ENCODE peak calls at places on chromosomes 4 and X, in seven cellular contexts. One of them, this sample, is unnamed.

GRCh38 chr4:141432000-141432712 is 204.2 kb upstream of the IL15 start:
- DNase-seq in K562: no peak
- DNase-seq in SK-N-SH: no peak
- DNase-seq in GM12878: no peak
- DNase-seq in HepG2: no peak
- DNase-seq in H1: no peak
- DNase-seq in HCT116: no peak
- DNase-seq in this sample: no peak

GRCh38 chr4:75637176-75637575 is 6.8 kb upstream of the CDKL2 start:
- DNase-seq in H1: no peak
- DNase-seq in K562: no peak
- DNase-seq in HepG2: no peak
- DNase-seq in SK-N-SH: no peak
- DNase-seq in GM12878: no peak
- DNase-seq in HCT116: no peak
- DNase-seq in this sample: no peak

GRCh38 chr4:74755486-74755885 is 38.8 kb downstream of the BTC start:
- DNase-seq in SK-N-SH: no peak
- DNase-seq in HepG2: no peak
- DNase-seq in HCT116: no peak
- DNase-seq in H1: no peak
- DNase-seq in GM12878: no peak
- DNase-seq in K562: no peak
- DNase-seq in this sample: no peak

GRCh38 chr4:55399581-55399980 is 3.8 kb downstream of the TMEM165 start:
- DNase-seq in HCT116: no peak
- DNase-seq in SK-N-SH: no peak
- DNase-seq in GM12878: no peak
- DNase-seq in H1: no peak
- DNase-seq in HepG2: no peak
- DNase-seq in K562: no peak
- DNase-seq in this sample: no peak

GRCh38 chr4:48470570-48470969 is 12.6 kb upstream of the SLC10A4 start:
- DNase-seq in GM12878: no peak
- DNase-seq in HepG2: no peak
- DNase-seq in K562: no peak
- DNase-seq in HCT116: no peak
- DNase-seq in H1: no peak
- DNase-seq in SK-N-SH: no peak
- DNase-seq in this sample: no peak

GRCh38 chr4:159297088-159297487 is 194.2 kb downstream of the RAPGEF2 start:
- DNase-seq in HCT116: no peak
- DNase-seq in SK-N-SH: no peak
- DNase-seq in HepG2: no peak
- DNase-seq in K562: no peak
- DNase-seq in GM12878: no peak
- DNase-seq in H1: no peak
- DNase-seq in this sample: no peak

GRCh38 chr4:102439835-102440234 is 61.3 kb upstream of the NFKB1 start:
- DNase-seq in HCT116: no peak
- DNase-seq in HepG2: peak
- DNase-seq in GM12878: no peak
- DNase-seq in K562: no peak
- DNase-seq in H1: no peak
- DNase-seq in SK-N-SH: peak
- DNase-seq in this sample: no peak

GRCh38 chrX:84710611-84711010 is 208.4 kb upstream of the HDX start:
- DNase-seq in H1: no peak
- DNase-seq in GM12878: no peak
- DNase-seq in HepG2: no peak
- DNase-seq in K562: no peak
- DNase-seq in SK-N-SH: no peak
- DNase-seq in HCT116: no peak
- DNase-seq in this sample: no peak

GRCh38 chr4:89397464-89397863 is 89.9 kb upstream of the GPRIN3 start:
- DNase-seq in GM12878: no peak
- DNase-seq in H1: no peak
- DNase-seq in K562: no peak
- DNase-seq in HCT116: no peak
- DNase-seq in SK-N-SH: no peak
- DNase-seq in HepG2: no peak
- DNase-seq in this sample: no peak

GRCh38 chrX:39261446-39262147 is 460.3 kb downstream of the MID1IP1 start:
- DNase-seq in GM12878: no peak
- DNase-seq in HCT116: peak
- DNase-seq in H1: no peak
- DNase-seq in SK-N-SH: peak
- DNase-seq in HepG2: peak
- DNase-seq in K562: peak
- DNase-seq in this sample: peak

GRCh38 chr4:84895283-84895682 is 71.2 kb downstream of the WDFY3 start:
- DNase-seq in HCT116: no peak
- DNase-seq in H1: no peak
- DNase-seq in SK-N-SH: no peak
- DNase-seq in GM12878: no peak
- DNase-seq in K562: no peak
- DNase-seq in HepG2: no peak
- DNase-seq in this sample: no peak

GRCh38 chr4:105828074-105828473 is 67.2 kb upstream of the NPNT start:
- DNase-seq in H1: no peak
- DNase-seq in GM12878: no peak
- DNase-seq in K562: no peak
- DNase-seq in SK-N-SH: no peak
- DNase-seq in HepG2: no peak
- DNase-seq in HCT116: no peak
- DNase-seq in this sample: no peak

GRCh38 chr4:138644322-138644721 is 371.3 kb upstream of the NOCT start:
- DNase-seq in HCT116: no peak
- DNase-seq in SK-N-SH: no peak
- DNase-seq in K562: no peak
- DNase-seq in H1: no peak
- DNase-seq in GM12878: no peak
- DNase-seq in HepG2: no peak
- DNase-seq in this sample: no peak

GRCh38 chr4:7939377-7940108 is at the start of gene AFAP1:
- DNase-seq in SK-N-SH: peak
- DNase-seq in HCT116: peak
- DNase-seq in K562: peak
- DNase-seq in GM12878: no peak
- DNase-seq in HepG2: peak
- DNase-seq in H1: peak
- DNase-seq in this sample: peak

GRCh38 chr4:52950226-52950625 is 88.1 kb downstream of the RASL11B start:
- DNase-seq in SK-N-SH: no peak
- DNase-seq in HepG2: no peak
- DNase-seq in K562: no peak
- DNase-seq in HCT116: no peak
- DNase-seq in GM12878: no peak
- DNase-seq in H1: no peak
- DNase-seq in this sample: no peak

GRCh38 chrX:11239230-11239629 is 54.0 kb upstream of the AMELX start:
- DNase-seq in K562: no peak
- DNase-seq in HepG2: peak
- DNase-seq in GM12878: peak
- DNase-seq in SK-N-SH: peak
- DNase-seq in H1: no peak
- DNase-seq in HCT116: no peak
- DNase-seq in this sample: peak

GRCh38 chrX:51395807-51396728 is 63.4 kb downstream of the NUDT10 start:
- DNase-seq in SK-N-SH: peak
- DNase-seq in GM12878: no peak
- DNase-seq in H1: peak
- DNase-seq in HepG2: no peak
- DNase-seq in HCT116: no peak
- DNase-seq in K562: peak
- DNase-seq in this sample: no peak

GRCh38 chrX:140664939-140665338 is 44.6 kb upstream of the LINC00632 start:
- DNase-seq in GM12878: no peak
- DNase-seq in H1: no peak
- DNase-seq in K562: peak
- DNase-seq in HCT116: no peak
- DNase-seq in SK-N-SH: peak
- DNase-seq in HepG2: peak
- DNase-seq in this sample: no peak

GRCh38 chr4:10926025-10926424 is 241.5 kb upstream of the CLNK start:
- DNase-seq in H1: no peak
- DNase-seq in K562: no peak
- DNase-seq in HCT116: no peak
- DNase-seq in SK-N-SH: no peak
- DNase-seq in GM12878: no peak
- DNase-seq in HepG2: no peak
- DNase-seq in this sample: no peak

GRCh38 chr4:188196134-188196735 is 57.0 kb downstream of the TRIML1 start:
- DNase-seq in GM12878: no peak
- DNase-seq in HepG2: no peak
- DNase-seq in H1: no peak
- DNase-seq in SK-N-SH: peak
- DNase-seq in HCT116: no peak
- DNase-seq in K562: no peak
- DNase-seq in this sample: no peak

GRCh38 chrX:63679432-63679831 is 105.6 kb downstream of the ARHGEF9 start:
- DNase-seq in H1: no peak
- DNase-seq in HCT116: no peak
- DNase-seq in HepG2: no peak
- DNase-seq in SK-N-SH: no peak
- DNase-seq in K562: no peak
- DNase-seq in GM12878: no peak
- DNase-seq in this sample: no peak

GRCh38 chr4:61785766-61786165 is 585.6 kb downstream of the ADGRL3 start:
- DNase-seq in SK-N-SH: no peak
- DNase-seq in HepG2: no peak
- DNase-seq in K562: no peak
- DNase-seq in GM12878: no peak
- DNase-seq in HCT116: no peak
- DNase-seq in H1: no peak
- DNase-seq in this sample: no peak

GRCh38 chrX:153600032-153600373 is 1.1 kb upstream of the CCNQ start:
- DNase-seq in GM12878: no peak
- DNase-seq in HepG2: no peak
- DNase-seq in H1: no peak
- DNase-seq in SK-N-SH: no peak
- DNase-seq in HCT116: no peak
- DNase-seq in K562: no peak
- DNase-seq in this sample: no peak

GRCh38 chr4:185587444-185588161 is 52.3 kb upstream of the PDLIM3 start:
- DNase-seq in H1: peak
- DNase-seq in HepG2: no peak
- DNase-seq in GM12878: peak
- DNase-seq in HCT116: no peak
- DNase-seq in SK-N-SH: no peak
- DNase-seq in K562: no peak
- DNase-seq in this sample: no peak
- TF ChIP-seq JUND in H1: no peak
- TF ChIP-seq JUND in HepG2: no peak
- TF ChIP-seq JUND in GM12878: no peak
- TF ChIP-seq JUND in HCT116: no peak
- TF ChIP-seq JUND in SK-N-SH: no peak
- TF ChIP-seq JUND in K562: no peak
- TF ChIP-seq JUND in this sample: no peak

GRCh38 chr4:111842336-111842735 is 302.9 kb upstream of the FAM241A start:
- DNase-seq in GM12878: no peak
- DNase-seq in HCT116: no peak
- DNase-seq in HepG2: no peak
- DNase-seq in H1: no peak
- DNase-seq in SK-N-SH: no peak
- DNase-seq in K562: no peak
- DNase-seq in this sample: no peak

GRCh38 chr4:111849726-111850284 is 295.4 kb upstream of the FAM241A start:
- DNase-seq in HCT116: no peak
- DNase-seq in HepG2: no peak
- DNase-seq in K562: no peak
- DNase-seq in H1: no peak
- DNase-seq in GM12878: no peak
- DNase-seq in SK-N-SH: no peak
- DNase-seq in this sample: no peak

GRCh38 chr4:111847256-111848108 is 297.8 kb upstream of the FAM241A start:
- DNase-seq in GM12878: no peak
- DNase-seq in SK-N-SH: no peak
- DNase-seq in HCT116: no peak
- DNase-seq in K562: no peak
- DNase-seq in H1: no peak
- DNase-seq in HepG2: peak
- DNase-seq in this sample: peak
- TF ChIP-seq JUND in GM12878: no peak
- TF ChIP-seq JUND in SK-N-SH: no peak
- TF ChIP-seq JUND in HCT116: no peak
- TF ChIP-seq JUND in K562: no peak
- TF ChIP-seq JUND in H1: no peak
- TF ChIP-seq JUND in HepG2: no peak
- TF ChIP-seq JUND in this sample: no peak

DNA sequence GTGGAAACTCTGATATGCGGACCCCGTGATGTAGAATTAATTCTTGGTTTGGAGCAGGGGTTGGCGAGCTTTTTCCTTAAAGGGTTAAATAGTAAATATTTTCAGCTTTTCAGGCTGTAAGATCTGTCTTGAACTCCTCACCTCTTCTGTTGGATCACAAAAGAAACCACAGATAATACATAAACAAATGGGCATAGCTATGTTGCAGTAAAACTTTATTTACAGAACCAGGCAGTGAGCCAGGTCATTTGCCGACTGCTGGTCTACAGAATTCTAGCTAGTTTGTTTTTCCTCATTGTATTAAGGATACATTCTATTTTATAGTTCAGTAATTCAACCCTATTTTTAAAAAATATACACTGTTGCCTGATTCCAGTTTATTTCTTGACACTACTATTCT is 116.6 kb downstream of the PAPSS1 start:
- DNase-seq in HCT116: no peak
- DNase-seq in SK-N-SH: no peak
- DNase-seq in GM12878: no peak
- DNase-seq in HepG2: no peak
- DNase-seq in H1: no peak
- DNase-seq in K562: no peak
- DNase-seq in this sample: peak
- TF ChIP-seq JUND in HCT116: no peak
- TF ChIP-seq JUND in SK-N-SH: no peak
- TF ChIP-seq JUND in GM12878: no peak
- TF ChIP-seq JUND in HepG2: no peak
- TF ChIP-seq JUND in H1: no peak
- TF ChIP-seq JUND in K562: no peak
- TF ChIP-seq JUND in this sample: no peak

GRCh38 chrX:118652717-118653116 is 74.7 kb upstream of the IL13RA1 start:
- DNase-seq in GM12878: no peak
- DNase-seq in HCT116: no peak
- DNase-seq in K562: no peak
- DNase-seq in H1: no peak
- DNase-seq in HepG2: no peak
- DNase-seq in SK-N-SH: no peak
- DNase-seq in this sample: no peak

GRCh38 chrX:118654331-118654730 is 73.1 kb upstream of the IL13RA1 start:
- DNase-seq in K562: no peak
- DNase-seq in H1: no peak
- DNase-seq in SK-N-SH: no peak
- DNase-seq in HCT116: no peak
- DNase-seq in GM12878: no peak
- DNase-seq in HepG2: no peak
- DNase-seq in this sample: peak

GRCh38 chrX:118660085-118660484 is 67.3 kb upstream of the IL13RA1 start:
- DNase-seq in GM12878: no peak
- DNase-seq in SK-N-SH: no peak
- DNase-seq in HepG2: no peak
- DNase-seq in H1: no peak
- DNase-seq in K562: no peak
- DNase-seq in HCT116: no peak
- DNase-seq in this sample: no peak

GRCh38 chrX:118657413-118657812 is 70.0 kb upstream of the IL13RA1 start:
- DNase-seq in K562: no peak
- DNase-seq in GM12878: no peak
- DNase-seq in HCT116: no peak
- DNase-seq in HepG2: no peak
- DNase-seq in H1: no peak
- DNase-seq in SK-N-SH: no peak
- DNase-seq in this sample: no peak

GRCh38 chrX:118655561-118656246 is 71.7 kb upstream of the IL13RA1 start:
- DNase-seq in HCT116: no peak
- DNase-seq in SK-N-SH: no peak
- DNase-seq in K562: no peak
- DNase-seq in HepG2: peak
- DNase-seq in GM12878: no peak
- DNase-seq in H1: no peak
- DNase-seq in this sample: no peak
- TF ChIP-seq JUND in HCT116: no peak
- TF ChIP-seq JUND in SK-N-SH: no peak
- TF ChIP-seq JUND in K562: no peak
- TF ChIP-seq JUND in HepG2: no peak
- TF ChIP-seq JUND in GM12878: no peak
- TF ChIP-seq JUND in H1: no peak
- TF ChIP-seq JUND in this sample: no peak

This sample was measured in T47D.